ENCODE peak calls at places on chromosome 16, in seven cellular contexts. One of them, this sample, is unnamed.

GRCh38 chr16:14172200-14172805 is 101.2 kb downstream of the MRTFB start:
- DNase-seq in GM04504: peak; percentile 65
- DNase-seq in stimulated activated naive B cell treated with anti-CD40 and anti-IgM and Interleukin-4, amounts not matched to agents 10 μg/mL and 1 μg/mL and 100 μg/mL, for 72 hours: no peak
- DNase-seq in amygdala: no peak
- DNase-seq in RCC 7860: no peak
- DNase-seq in activated CD8-positive, alpha-beta memory T cell treated with anti-CD3 and anti-CD28 coated beads, Interleukin-2, amount 50 U/mL, for 48 hours: no peak
- DNase-seq in activated T-helper 1 cell treated with anti-CD3 and anti-CD28 coated beads, Interleukin-12 subunit alpha, Interleukin-12 subunit beta, Interleukin-2, Interleukin-4 antibody, amounts not matched to agents 30 ng/mL and 10 ng/mL and 1 ng/mL, durations not matched to agents 14 hours and 24 hours and 36 hours: no peak
- DNase-seq in this sample: no peak

GRCh38 chr16:8572919-8573724 is 17.2 kb downstream of the TMEM114 start:
- DNase-seq in GM04504: peak; percentile 4
- DNase-seq in stimulated activated naive B cell treated with anti-CD40 and anti-IgM and Interleukin-4, amounts not matched to agents 10 μg/mL and 1 μg/mL and 100 μg/mL, for 72 hours: no peak
- DNase-seq in amygdala: no peak
- DNase-seq in RCC 7860: no peak
- DNase-seq in activated CD8-positive, alpha-beta memory T cell treated with anti-CD3 and anti-CD28 coated beads, Interleukin-2, amount 50 U/mL, for 48 hours: no peak
- DNase-seq in activated T-helper 1 cell treated with anti-CD3 and anti-CD28 coated beads, Interleukin-12 subunit alpha, Interleukin-12 subunit beta, Interleukin-2, Interleukin-4 antibody, amounts not matched to agents 30 ng/mL and 10 ng/mL and 1 ng/mL, durations not matched to agents 14 hours and 24 hours and 36 hours: no peak
- DNase-seq in this sample: no peak

GRCh38 chr16:66618588-66618987 is 14.1 kb downstream of the CMTM3 start:
- DNase-seq in GM04504: peak; percentile 96
- DNase-seq in stimulated activated naive B cell treated with anti-CD40 and anti-IgM and Interleukin-4, amounts not matched to agents 10 μg/mL and 1 μg/mL and 100 μg/mL, for 72 hours: no peak
- DNase-seq in amygdala: no peak
- DNase-seq in RCC 7860: peak; percentile 97
- DNase-seq in activated CD8-positive, alpha-beta memory T cell treated with anti-CD3 and anti-CD28 coated beads, Interleukin-2, amount 50 U/mL, for 48 hours: no peak
- DNase-seq in activated T-helper 1 cell treated with anti-CD3 and anti-CD28 coated beads, Interleukin-12 subunit alpha, Interleukin-12 subunit beta, Interleukin-2, Interleukin-4 antibody, amounts not matched to agents 30 ng/mL and 10 ng/mL and 1 ng/mL, durations not matched to agents 14 hours and 24 hours and 36 hours: no peak
- DNase-seq in this sample: no peak

GRCh38 chr16:46906360-46907060 is 22.3 kb downstream of the GPT2 start:
- DNase-seq in GM04504: no peak
- DNase-seq in stimulated activated naive B cell treated with anti-CD40 and anti-IgM and Interleukin-4, amounts not matched to agents 10 μg/mL and 1 μg/mL and 100 μg/mL, for 72 hours: no peak
- DNase-seq in amygdala: no peak
- DNase-seq in RCC 7860: no peak
- DNase-seq in activated CD8-positive, alpha-beta memory T cell treated with anti-CD3 and anti-CD28 coated beads, Interleukin-2, amount 50 U/mL, for 48 hours: no peak
- DNase-seq in activated T-helper 1 cell treated with anti-CD3 and anti-CD28 coated beads, Interleukin-12 subunit alpha, Interleukin-12 subunit beta, Interleukin-2, Interleukin-4 antibody, amounts not matched to agents 30 ng/mL and 10 ng/mL and 1 ng/mL, durations not matched to agents 14 hours and 24 hours and 36 hours: no peak
- DNase-seq in this sample: no peak

GRCh38 chr16:87583453-87584131 is 18.7 kb upstream of the JPH3 start:
- DNase-seq in GM04504: no peak
- DNase-seq in stimulated activated naive B cell treated with anti-CD40 and anti-IgM and Interleukin-4, amounts not matched to agents 10 μg/mL and 1 μg/mL and 100 μg/mL, for 72 hours: no peak
- DNase-seq in amygdala: no peak
- DNase-seq in RCC 7860: no peak
- DNase-seq in activated CD8-positive, alpha-beta memory T cell treated with anti-CD3 and anti-CD28 coated beads, Interleukin-2, amount 50 U/mL, for 48 hours: no peak
- DNase-seq in activated T-helper 1 cell treated with anti-CD3 and anti-CD28 coated beads, Interleukin-12 subunit alpha, Interleukin-12 subunit beta, Interleukin-2, Interleukin-4 antibody, amounts not matched to agents 30 ng/mL and 10 ng/mL and 1 ng/mL, durations not matched to agents 14 hours and 24 hours and 36 hours: no peak
- DNase-seq in this sample: no peak

GRCh38 chr16:4404247-4404966 is 12.0 kb downstream of the CORO7 start:
- DNase-seq in GM04504: no peak
- DNase-seq in stimulated activated naive B cell treated with anti-CD40 and anti-IgM and Interleukin-4, amounts not matched to agents 10 μg/mL and 1 μg/mL and 100 μg/mL, for 72 hours: no peak
- DNase-seq in amygdala: no peak
- DNase-seq in RCC 7860: peak; percentile 11
- DNase-seq in activated CD8-positive, alpha-beta memory T cell treated with anti-CD3 and anti-CD28 coated beads, Interleukin-2, amount 50 U/mL, for 48 hours: peak; percentile 66
- DNase-seq in activated T-helper 1 cell treated with anti-CD3 and anti-CD28 coated beads, Interleukin-12 subunit alpha, Interleukin-12 subunit beta, Interleukin-2, Interleukin-4 antibody, amounts not matched to agents 30 ng/mL and 10 ng/mL and 1 ng/mL, durations not matched to agents 14 hours and 24 hours and 36 hours: no peak
- DNase-seq in this sample: no peak

GRCh38 chr16:72894291-72895151 is 153.4 kb downstream of the ZFHX3 start:
- DNase-seq in GM04504: no peak
- DNase-seq in stimulated activated naive B cell treated with anti-CD40 and anti-IgM and Interleukin-4, amounts not matched to agents 10 μg/mL and 1 μg/mL and 100 μg/mL, for 72 hours: no peak
- DNase-seq in amygdala: no peak
- DNase-seq in RCC 7860: no peak
- DNase-seq in activated CD8-positive, alpha-beta memory T cell treated with anti-CD3 and anti-CD28 coated beads, Interleukin-2, amount 50 U/mL, for 48 hours: no peak
- DNase-seq in activated T-helper 1 cell treated with anti-CD3 and anti-CD28 coated beads, Interleukin-12 subunit alpha, Interleukin-12 subunit beta, Interleukin-2, Interleukin-4 antibody, amounts not matched to agents 30 ng/mL and 10 ng/mL and 1 ng/mL, durations not matched to agents 14 hours and 24 hours and 36 hours: no peak
- DNase-seq in this sample: no peak

GRCh38 chr16:46650224-46650623 is 29.0 kb upstream of the SHCBP1 start:
- DNase-seq in GM04504: no peak
- DNase-seq in stimulated activated naive B cell treated with anti-CD40 and anti-IgM and Interleukin-4, amounts not matched to agents 10 μg/mL and 1 μg/mL and 100 μg/mL, for 72 hours: no peak
- DNase-seq in amygdala: no peak
- DNase-seq in RCC 7860: no peak
- DNase-seq in activated CD8-positive, alpha-beta memory T cell treated with anti-CD3 and anti-CD28 coated beads, Interleukin-2, amount 50 U/mL, for 48 hours: no peak
- DNase-seq in activated T-helper 1 cell treated with anti-CD3 and anti-CD28 coated beads, Interleukin-12 subunit alpha, Interleukin-12 subunit beta, Interleukin-2, Interleukin-4 antibody, amounts not matched to agents 30 ng/mL and 10 ng/mL and 1 ng/mL, durations not matched to agents 14 hours and 24 hours and 36 hours: no peak
- DNase-seq in this sample: no peak

GRCh38 chr16:9647981-9648701 is 534.1 kb downstream of the GRIN2A start:
- DNase-seq in GM04504: peak; percentile 3
- DNase-seq in stimulated activated naive B cell treated with anti-CD40 and anti-IgM and Interleukin-4, amounts not matched to agents 10 μg/mL and 1 μg/mL and 100 μg/mL, for 72 hours: no peak
- DNase-seq in amygdala: peak; percentile 24
- DNase-seq in RCC 7860: peak; percentile 8
- DNase-seq in activated CD8-positive, alpha-beta memory T cell treated with anti-CD3 and anti-CD28 coated beads, Interleukin-2, amount 50 U/mL, for 48 hours: no peak
- DNase-seq in activated T-helper 1 cell treated with anti-CD3 and anti-CD28 coated beads, Interleukin-12 subunit alpha, Interleukin-12 subunit beta, Interleukin-2, Interleukin-4 antibody, amounts not matched to agents 30 ng/mL and 10 ng/mL and 1 ng/mL, durations not matched to agents 14 hours and 24 hours and 36 hours: no peak
- DNase-seq in this sample: no peak

GRCh38 chr16:3029499-3030127 is 5.8 kb downstream of the THOC6 start:
- DNase-seq in GM04504: peak; percentile 12
- DNase-seq in stimulated activated naive B cell treated with anti-CD40 and anti-IgM and Interleukin-4, amounts not matched to agents 10 μg/mL and 1 μg/mL and 100 μg/mL, for 72 hours: no peak
- DNase-seq in amygdala: no peak
- DNase-seq in RCC 7860: no peak
- DNase-seq in activated CD8-positive, alpha-beta memory T cell treated with anti-CD3 and anti-CD28 coated beads, Interleukin-2, amount 50 U/mL, for 48 hours: peak; percentile 80
- DNase-seq in activated T-helper 1 cell treated with anti-CD3 and anti-CD28 coated beads, Interleukin-12 subunit alpha, Interleukin-12 subunit beta, Interleukin-2, Interleukin-4 antibody, amounts not matched to agents 30 ng/mL and 10 ng/mL and 1 ng/mL, durations not matched to agents 14 hours and 24 hours and 36 hours: no peak
- DNase-seq in this sample: peak; percentile 52

GRCh38 chr16:66517586-66518263 is 32.2 kb downstream of the TK2 start:
- DNase-seq in GM04504: no peak
- DNase-seq in stimulated activated naive B cell treated with anti-CD40 and anti-IgM and Interleukin-4, amounts not matched to agents 10 μg/mL and 1 μg/mL and 100 μg/mL, for 72 hours: no peak
- DNase-seq in amygdala: no peak
- DNase-seq in RCC 7860: no peak
- DNase-seq in activated CD8-positive, alpha-beta memory T cell treated with anti-CD3 and anti-CD28 coated beads, Interleukin-2, amount 50 U/mL, for 48 hours: no peak
- DNase-seq in activated T-helper 1 cell treated with anti-CD3 and anti-CD28 coated beads, Interleukin-12 subunit alpha, Interleukin-12 subunit beta, Interleukin-2, Interleukin-4 antibody, amounts not matched to agents 30 ng/mL and 10 ng/mL and 1 ng/mL, durations not matched to agents 14 hours and 24 hours and 36 hours: no peak
- DNase-seq in this sample: no peak

GRCh38 chr16:29770250-29770929 is 7.7 kb upstream of the ZG16 start:
- DNase-seq in GM04504: no peak
- DNase-seq in stimulated activated naive B cell treated with anti-CD40 and anti-IgM and Interleukin-4, amounts not matched to agents 10 μg/mL and 1 μg/mL and 100 μg/mL, for 72 hours: no peak
- DNase-seq in amygdala: no peak
- DNase-seq in RCC 7860: no peak
- DNase-seq in activated CD8-positive, alpha-beta memory T cell treated with anti-CD3 and anti-CD28 coated beads, Interleukin-2, amount 50 U/mL, for 48 hours: no peak
- DNase-seq in activated T-helper 1 cell treated with anti-CD3 and anti-CD28 coated beads, Interleukin-12 subunit alpha, Interleukin-12 subunit beta, Interleukin-2, Interleukin-4 antibody, amounts not matched to agents 30 ng/mL and 10 ng/mL and 1 ng/mL, durations not matched to agents 14 hours and 24 hours and 36 hours: no peak
- DNase-seq in this sample: no peak

GRCh38 chr16:1863681-1864460 is 8.1 kb downstream of the MEIOB start:
- DNase-seq in GM04504: no peak
- DNase-seq in stimulated activated naive B cell treated with anti-CD40 and anti-IgM and Interleukin-4, amounts not matched to agents 10 μg/mL and 1 μg/mL and 100 μg/mL, for 72 hours: no peak
- DNase-seq in amygdala: no peak
- DNase-seq in RCC 7860: no peak
- DNase-seq in activated CD8-positive, alpha-beta memory T cell treated with anti-CD3 and anti-CD28 coated beads, Interleukin-2, amount 50 U/mL, for 48 hours: no peak
- DNase-seq in activated T-helper 1 cell treated with anti-CD3 and anti-CD28 coated beads, Interleukin-12 subunit alpha, Interleukin-12 subunit beta, Interleukin-2, Interleukin-4 antibody, amounts not matched to agents 30 ng/mL and 10 ng/mL and 1 ng/mL, durations not matched to agents 14 hours and 24 hours and 36 hours: no peak
- DNase-seq in this sample: no peak

GRCh38 chr16:10937068-10937859 is 5.0 kb downstream of the DEXI start:
- DNase-seq in GM04504: no peak
- DNase-seq in stimulated activated naive B cell treated with anti-CD40 and anti-IgM and Interleukin-4, amounts not matched to agents 10 μg/mL and 1 μg/mL and 100 μg/mL, for 72 hours: no peak
- DNase-seq in amygdala: no peak
- DNase-seq in RCC 7860: no peak
- DNase-seq in activated CD8-positive, alpha-beta memory T cell treated with anti-CD3 and anti-CD28 coated beads, Interleukin-2, amount 50 U/mL, for 48 hours: no peak
- DNase-seq in activated T-helper 1 cell treated with anti-CD3 and anti-CD28 coated beads, Interleukin-12 subunit alpha, Interleukin-12 subunit beta, Interleukin-2, Interleukin-4 antibody, amounts not matched to agents 30 ng/mL and 10 ng/mL and 1 ng/mL, durations not matched to agents 14 hours and 24 hours and 36 hours: no peak
- DNase-seq in this sample: no peak

GRCh38 chr16:49484454-49484853 is 110.8 kb downstream of the C16orf78 start:
- DNase-seq in GM04504: no peak
- DNase-seq in stimulated activated naive B cell treated with anti-CD40 and anti-IgM and Interleukin-4, amounts not matched to agents 10 μg/mL and 1 μg/mL and 100 μg/mL, for 72 hours: no peak
- DNase-seq in amygdala: no peak
- DNase-seq in RCC 7860: no peak
- DNase-seq in activated CD8-positive, alpha-beta memory T cell treated with anti-CD3 and anti-CD28 coated beads, Interleukin-2, amount 50 U/mL, for 48 hours: no peak
- DNase-seq in activated T-helper 1 cell treated with anti-CD3 and anti-CD28 coated beads, Interleukin-12 subunit alpha, Interleukin-12 subunit beta, Interleukin-2, Interleukin-4 antibody, amounts not matched to agents 30 ng/mL and 10 ng/mL and 1 ng/mL, durations not matched to agents 14 hours and 24 hours and 36 hours: no peak
- DNase-seq in this sample: no peak

GRCh38 chr16:88208112-88208511 is 174.6 kb upstream of the ZNF469 start:
- DNase-seq in GM04504: no peak
- DNase-seq in stimulated activated naive B cell treated with anti-CD40 and anti-IgM and Interleukin-4, amounts not matched to agents 10 μg/mL and 1 μg/mL and 100 μg/mL, for 72 hours: no peak
- DNase-seq in amygdala: no peak
- DNase-seq in RCC 7860: no peak
- DNase-seq in activated CD8-positive, alpha-beta memory T cell treated with anti-CD3 and anti-CD28 coated beads, Interleukin-2, amount 50 U/mL, for 48 hours: no peak
- DNase-seq in activated T-helper 1 cell treated with anti-CD3 and anti-CD28 coated beads, Interleukin-12 subunit alpha, Interleukin-12 subunit beta, Interleukin-2, Interleukin-4 antibody, amounts not matched to agents 30 ng/mL and 10 ng/mL and 1 ng/mL, durations not matched to agents 14 hours and 24 hours and 36 hours: no peak
- DNase-seq in this sample: no peak

GRCh38 chr16:67264866-67265265 is 14.5 kb upstream of the PLEKHG4 start:
- DNase-seq in GM04504: no peak
- DNase-seq in stimulated activated naive B cell treated with anti-CD40 and anti-IgM and Interleukin-4, amounts not matched to agents 10 μg/mL and 1 μg/mL and 100 μg/mL, for 72 hours: no peak
- DNase-seq in amygdala: no peak
- DNase-seq in RCC 7860: no peak
- DNase-seq in activated CD8-positive, alpha-beta memory T cell treated with anti-CD3 and anti-CD28 coated beads, Interleukin-2, amount 50 U/mL, for 48 hours: no peak
- DNase-seq in activated T-helper 1 cell treated with anti-CD3 and anti-CD28 coated beads, Interleukin-12 subunit alpha, Interleukin-12 subunit beta, Interleukin-2, Interleukin-4 antibody, amounts not matched to agents 30 ng/mL and 10 ng/mL and 1 ng/mL, durations not matched to agents 14 hours and 24 hours and 36 hours: no peak
- DNase-seq in this sample: no peak

GRCh38 chr16:69537706-69538080 is 28.1 kb upstream of the NFAT5 start:
- DNase-seq in GM04504: no peak
- DNase-seq in stimulated activated naive B cell treated with anti-CD40 and anti-IgM and Interleukin-4, amounts not matched to agents 10 μg/mL and 1 μg/mL and 100 μg/mL, for 72 hours: no peak
- DNase-seq in amygdala: no peak
- DNase-seq in RCC 7860: no peak
- DNase-seq in activated CD8-positive, alpha-beta memory T cell treated with anti-CD3 and anti-CD28 coated beads, Interleukin-2, amount 50 U/mL, for 48 hours: no peak
- DNase-seq in activated T-helper 1 cell treated with anti-CD3 and anti-CD28 coated beads, Interleukin-12 subunit alpha, Interleukin-12 subunit beta, Interleukin-2, Interleukin-4 antibody, amounts not matched to agents 30 ng/mL and 10 ng/mL and 1 ng/mL, durations not matched to agents 14 hours and 24 hours and 36 hours: no peak
- DNase-seq in this sample: no peak

GRCh38 chr16:89374393-89374948 is 115.9 kb downstream of the ANKRD11 start:
- DNase-seq in GM04504: no peak
- DNase-seq in stimulated activated naive B cell treated with anti-CD40 and anti-IgM and Interleukin-4, amounts not matched to agents 10 μg/mL and 1 μg/mL and 100 μg/mL, for 72 hours: no peak
- DNase-seq in amygdala: no peak
- DNase-seq in RCC 7860: no peak
- DNase-seq in activated CD8-positive, alpha-beta memory T cell treated with anti-CD3 and anti-CD28 coated beads, Interleukin-2, amount 50 U/mL, for 48 hours: no peak
- DNase-seq in activated T-helper 1 cell treated with anti-CD3 and anti-CD28 coated beads, Interleukin-12 subunit alpha, Interleukin-12 subunit beta, Interleukin-2, Interleukin-4 antibody, amounts not matched to agents 30 ng/mL and 10 ng/mL and 1 ng/mL, durations not matched to agents 14 hours and 24 hours and 36 hours: no peak
- DNase-seq in this sample: no peak

GRCh38 chr16:81532491-81533174 is 88.0 kb downstream of the CMIP start:
- DNase-seq in GM04504: no peak
- DNase-seq in stimulated activated naive B cell treated with anti-CD40 and anti-IgM and Interleukin-4, amounts not matched to agents 10 μg/mL and 1 μg/mL and 100 μg/mL, for 72 hours: no peak
- DNase-seq in amygdala: no peak
- DNase-seq in RCC 7860: peak; percentile 98
- DNase-seq in activated CD8-positive, alpha-beta memory T cell treated with anti-CD3 and anti-CD28 coated beads, Interleukin-2, amount 50 U/mL, for 48 hours: no peak
- DNase-seq in activated T-helper 1 cell treated with anti-CD3 and anti-CD28 coated beads, Interleukin-12 subunit alpha, Interleukin-12 subunit beta, Interleukin-2, Interleukin-4 antibody, amounts not matched to agents 30 ng/mL and 10 ng/mL and 1 ng/mL, durations not matched to agents 14 hours and 24 hours and 36 hours: no peak
- DNase-seq in this sample: no peak

GRCh38 chr16:57000271-57001025 is 11.1 kb downstream of the NLRC5 start:
- DNase-seq in GM04504: peak; percentile 89
- DNase-seq in stimulated activated naive B cell treated with anti-CD40 and anti-IgM and Interleukin-4, amounts not matched to agents 10 μg/mL and 1 μg/mL and 100 μg/mL, for 72 hours: peak; percentile 85
- DNase-seq in amygdala: no peak
- DNase-seq in RCC 7860: peak; percentile 94
- DNase-seq in activated CD8-positive, alpha-beta memory T cell treated with anti-CD3 and anti-CD28 coated beads, Interleukin-2, amount 50 U/mL, for 48 hours: peak; percentile 77
- DNase-seq in activated T-helper 1 cell treated with anti-CD3 and anti-CD28 coated beads, Interleukin-12 subunit alpha, Interleukin-12 subunit beta, Interleukin-2, Interleukin-4 antibody, amounts not matched to agents 30 ng/mL and 10 ng/mL and 1 ng/mL, durations not matched to agents 14 hours and 24 hours and 36 hours: no peak
- DNase-seq in this sample: no peak

GRCh38 chr16:27210174-27210573 is 6.8 kb downstream of the KDM8 start:
- DNase-seq in GM04504: no peak
- DNase-seq in stimulated activated naive B cell treated with anti-CD40 and anti-IgM and Interleukin-4, amounts not matched to agents 10 μg/mL and 1 μg/mL and 100 μg/mL, for 72 hours: no peak
- DNase-seq in amygdala: no peak
- DNase-seq in RCC 7860: no peak
- DNase-seq in activated CD8-positive, alpha-beta memory T cell treated with anti-CD3 and anti-CD28 coated beads, Interleukin-2, amount 50 U/mL, for 48 hours: no peak
- DNase-seq in activated T-helper 1 cell treated with anti-CD3 and anti-CD28 coated beads, Interleukin-12 subunit alpha, Interleukin-12 subunit beta, Interleukin-2, Interleukin-4 antibody, amounts not matched to agents 30 ng/mL and 10 ng/mL and 1 ng/mL, durations not matched to agents 14 hours and 24 hours and 36 hours: no peak
- DNase-seq in this sample: no peak

GRCh38 chr16:86218479-86219170 is 291.7 kb upstream of the FOXF1 start:
- DNase-seq in GM04504: no peak
- DNase-seq in stimulated activated naive B cell treated with anti-CD40 and anti-IgM and Interleukin-4, amounts not matched to agents 10 μg/mL and 1 μg/mL and 100 μg/mL, for 72 hours: no peak
- DNase-seq in amygdala: no peak
- DNase-seq in RCC 7860: no peak
- DNase-seq in activated CD8-positive, alpha-beta memory T cell treated with anti-CD3 and anti-CD28 coated beads, Interleukin-2, amount 50 U/mL, for 48 hours: no peak
- DNase-seq in activated T-helper 1 cell treated with anti-CD3 and anti-CD28 coated beads, Interleukin-12 subunit alpha, Interleukin-12 subunit beta, Interleukin-2, Interleukin-4 antibody, amounts not matched to agents 30 ng/mL and 10 ng/mL and 1 ng/mL, durations not matched to agents 14 hours and 24 hours and 36 hours: no peak
- DNase-seq in this sample: no peak

GRCh38 chr16:59440502-59440901 is 706.4 kb upstream of the GOT2 start:
- DNase-seq in GM04504: no peak
- DNase-seq in stimulated activated naive B cell treated with anti-CD40 and anti-IgM and Interleukin-4, amounts not matched to agents 10 μg/mL and 1 μg/mL and 100 μg/mL, for 72 hours: no peak
- DNase-seq in amygdala: no peak
- DNase-seq in RCC 7860: no peak
- DNase-seq in activated CD8-positive, alpha-beta memory T cell treated with anti-CD3 and anti-CD28 coated beads, Interleukin-2, amount 50 U/mL, for 48 hours: no peak
- DNase-seq in activated T-helper 1 cell treated with anti-CD3 and anti-CD28 coated beads, Interleukin-12 subunit alpha, Interleukin-12 subunit beta, Interleukin-2, Interleukin-4 antibody, amounts not matched to agents 30 ng/mL and 10 ng/mL and 1 ng/mL, durations not matched to agents 14 hours and 24 hours and 36 hours: no peak
- DNase-seq in this sample: no peak

GRCh38 chr16:73183678-73184092 is 135.8 kb upstream of the ZFHX3 start:
- DNase-seq in GM04504: peak; percentile 60
- DNase-seq in stimulated activated naive B cell treated with anti-CD40 and anti-IgM and Interleukin-4, amounts not matched to agents 10 μg/mL and 1 μg/mL and 100 μg/mL, for 72 hours: no peak
- DNase-seq in amygdala: no peak
- DNase-seq in RCC 7860: no peak
- DNase-seq in activated CD8-positive, alpha-beta memory T cell treated with anti-CD3 and anti-CD28 coated beads, Interleukin-2, amount 50 U/mL, for 48 hours: no peak
- DNase-seq in activated T-helper 1 cell treated with anti-CD3 and anti-CD28 coated beads, Interleukin-12 subunit alpha, Interleukin-12 subunit beta, Interleukin-2, Interleukin-4 antibody, amounts not matched to agents 30 ng/mL and 10 ng/mL and 1 ng/mL, durations not matched to agents 14 hours and 24 hours and 36 hours: no peak
- DNase-seq in this sample: no peak

GRCh38 chr16:47848481-47849109 is 307.2 kb downstream of the ABCC12 start:
- DNase-seq in GM04504: no peak
- DNase-seq in stimulated activated naive B cell treated with anti-CD40 and anti-IgM and Interleukin-4, amounts not matched to agents 10 μg/mL and 1 μg/mL and 100 μg/mL, for 72 hours: no peak
- DNase-seq in amygdala: peak; percentile 20
- DNase-seq in RCC 7860: no peak
- DNase-seq in activated CD8-positive, alpha-beta memory T cell treated with anti-CD3 and anti-CD28 coated beads, Interleukin-2, amount 50 U/mL, for 48 hours: no peak
- DNase-seq in activated T-helper 1 cell treated with anti-CD3 and anti-CD28 coated beads, Interleukin-12 subunit alpha, Interleukin-12 subunit beta, Interleukin-2, Interleukin-4 antibody, amounts not matched to agents 30 ng/mL and 10 ng/mL and 1 ng/mL, durations not matched to agents 14 hours and 24 hours and 36 hours: no peak
- DNase-seq in this sample: no peak

GRCh38 chr16:66287916-66288315 is 78.6 kb upstream of the CDH5 start:
- DNase-seq in GM04504: no peak
- DNase-seq in stimulated activated naive B cell treated with anti-CD40 and anti-IgM and Interleukin-4, amounts not matched to agents 10 μg/mL and 1 μg/mL and 100 μg/mL, for 72 hours: no peak
- DNase-seq in amygdala: no peak
- DNase-seq in RCC 7860: no peak
- DNase-seq in activated CD8-positive, alpha-beta memory T cell treated with anti-CD3 and anti-CD28 coated beads, Interleukin-2, amount 50 U/mL, for 48 hours: peak; percentile 42
- DNase-seq in activated T-helper 1 cell treated with anti-CD3 and anti-CD28 coated beads, Interleukin-12 subunit alpha, Interleukin-12 subunit beta, Interleukin-2, Interleukin-4 antibody, amounts not matched to agents 30 ng/mL and 10 ng/mL and 1 ng/mL, durations not matched to agents 14 hours and 24 hours and 36 hours: no peak
- DNase-seq in this sample: no peak

GRCh38 chr16:72990003-72990521 is 57.9 kb downstream of the ZFHX3 start:
- DNase-seq in GM04504: peak; percentile 67
- DNase-seq in stimulated activated naive B cell treated with anti-CD40 and anti-IgM and Interleukin-4, amounts not matched to agents 10 μg/mL and 1 μg/mL and 100 μg/mL, for 72 hours: no peak
- DNase-seq in amygdala: no peak
- DNase-seq in RCC 7860: peak; percentile 77
- DNase-seq in activated CD8-positive, alpha-beta memory T cell treated with anti-CD3 and anti-CD28 coated beads, Interleukin-2, amount 50 U/mL, for 48 hours: no peak
- DNase-seq in activated T-helper 1 cell treated with anti-CD3 and anti-CD28 coated beads, Interleukin-12 subunit alpha, Interleukin-12 subunit beta, Interleukin-2, Interleukin-4 antibody, amounts not matched to agents 30 ng/mL and 10 ng/mL and 1 ng/mL, durations not matched to agents 14 hours and 24 hours and 36 hours: no peak
- DNase-seq in this sample: no peak

GRCh38 chr16:4419402-4419801 is 3.0 kb upstream of the CORO7 start:
- DNase-seq in GM04504: no peak
- DNase-seq in stimulated activated naive B cell treated with anti-CD40 and anti-IgM and Interleukin-4, amounts not matched to agents 10 μg/mL and 1 μg/mL and 100 μg/mL, for 72 hours: no peak
- DNase-seq in amygdala: no peak
- DNase-seq in RCC 7860: no peak
- DNase-seq in activated CD8-positive, alpha-beta memory T cell treated with anti-CD3 and anti-CD28 coated beads, Interleukin-2, amount 50 U/mL, for 48 hours: no peak
- DNase-seq in activated T-helper 1 cell treated with anti-CD3 and anti-CD28 coated beads, Interleukin-12 subunit alpha, Interleukin-12 subunit beta, Interleukin-2, Interleukin-4 antibody, amounts not matched to agents 30 ng/mL and 10 ng/mL and 1 ng/mL, durations not matched to agents 14 hours and 24 hours and 36 hours: no peak
- DNase-seq in this sample: no peak

GRCh38 chr16:70700101-70701020 is 14.5 kb upstream of the MTSS2 start:
- DNase-seq in GM04504: no peak
- DNase-seq in stimulated activated naive B cell treated with anti-CD40 and anti-IgM and Interleukin-4, amounts not matched to agents 10 μg/mL and 1 μg/mL and 100 μg/mL, for 72 hours: no peak
- DNase-seq in amygdala: peak; percentile 76
- DNase-seq in RCC 7860: no peak
- DNase-seq in activated CD8-positive, alpha-beta memory T cell treated with anti-CD3 and anti-CD28 coated beads, Interleukin-2, amount 50 U/mL, for 48 hours: no peak
- DNase-seq in activated T-helper 1 cell treated with anti-CD3 and anti-CD28 coated beads, Interleukin-12 subunit alpha, Interleukin-12 subunit beta, Interleukin-2, Interleukin-4 antibody, amounts not matched to agents 30 ng/mL and 10 ng/mL and 1 ng/mL, durations not matched to agents 14 hours and 24 hours and 36 hours: no peak
- DNase-seq in this sample: no peak

GRCh38 chr16:69691980-69692911 is 34.1 kb downstream of the NQO1 start:
- DNase-seq in GM04504: peak; percentile 45
- DNase-seq in stimulated activated naive B cell treated with anti-CD40 and anti-IgM and Interleukin-4, amounts not matched to agents 10 μg/mL and 1 μg/mL and 100 μg/mL, for 72 hours: no peak
- DNase-seq in amygdala: peak; percentile 7
- DNase-seq in RCC 7860: no peak
- DNase-seq in activated CD8-positive, alpha-beta memory T cell treated with anti-CD3 and anti-CD28 coated beads, Interleukin-2, amount 50 U/mL, for 48 hours: no peak
- DNase-seq in activated T-helper 1 cell treated with anti-CD3 and anti-CD28 coated beads, Interleukin-12 subunit alpha, Interleukin-12 subunit beta, Interleukin-2, Interleukin-4 antibody, amounts not matched to agents 30 ng/mL and 10 ng/mL and 1 ng/mL, durations not matched to agents 14 hours and 24 hours and 36 hours: no peak
- DNase-seq in this sample: no peak